ENCODE peak calls at places on chromosomes 12 and 14, in four cellular contexts. X, G, S and A are unnamed samples.

GRCh38 chr12:46260153-46260912 is 8.5 kb downstream of the SLC38A1 start:
- DNase-seq in X (no peak), G (peak; percentile 81), S (no peak), A (no peak)

GRCh38 chr12:121718653-121719239 is 6.2 kb downstream of the TMEM120B start:
- DNase-seq in S (no peak), G (peak; percentile 70), X (no peak), A (no peak)

GRCh38 chr12:122422769-122423257 is 344 bp upstream of the CLIP1 start:
- DNase-seq in G (peak; percentile 80), S (no peak), X (peak; percentile 35), A (no peak)

GRCh38 chr12:54300732-54301427 is at the start of gene NFE2:
- DNase-seq in S (peak; percentile 87), G (peak; percentile 99), X (no peak), A (peak; percentile 88)

GRCh38 chr14:23154876-23155587 is 28.4 kb downstream of the SLC7A8 start:
- DNase-seq in G (peak; percentile 82), S (no peak), X (peak; percentile 86), A (no peak)

GRCh38 chr12:54276368-54276767 is 3.6 kb downstream of the CBX5 start:
- DNase-seq in G (no peak), X (no peak), S (no peak), A (no peak)

GRCh38 chr12:79057540-79057939 is 193.0 kb downstream of the SYT1 start:
- DNase-seq in X (no peak), S (no peak), G (no peak), A (no peak)

GRCh38 chr14:48805315-48805714 is 780.9 kb downstream of the RPS29 start:
- DNase-seq in S (no peak), G (peak; percentile 59), X (no peak), A (no peak)

GRCh38 chr14:67207810-67208209 is 18.6 kb downstream of the GARIN2 start:
- DNase-seq in S (no peak), G (no peak), X (no peak), A (no peak)

GRCh38 chr12:28824849-28825248 is 324.2 kb upstream of the FAR2 start:
- DNase-seq in S (no peak), G (no peak), X (no peak), A (no peak)

GRCh38 chr14:88551094-88551870 is 3.5 kb downstream of the PTPN21 start:
- DNase-seq in X (peak; percentile 82), G (peak; percentile 84), S (peak; percentile 74), A (no peak)

GRCh38 chr12:39990122-39991101 is 115.5 kb downstream of the SLC2A13 start:
- DNase-seq in G (peak; percentile 68), S (peak; percentile 52), X (peak; percentile 33), A (no peak)

GRCh38 chr12:56469007-56469930 is 891 bp downstream of the SPRYD4 start:
- DNase-seq in S (no peak), X (peak; percentile 35), G (peak; percentile 54), A (no peak)

GRCh38 chr14:100587763-100588411 is 670 bp upstream of the BEGAIN start:
- DNase-seq in G (no peak), S (no peak), X (peak; percentile 8), A (no peak)

GRCh38 chr12:67441736-67442346 is 172.7 kb downstream of the CAND1 start:
- DNase-seq in G (peak; percentile 92), X (peak; percentile 87), S (peak; percentile 81), A (no peak)

GRCh38 chr14:22379727-22380126 is 209.3 kb downstream of the DAD1 start:
- DNase-seq in X (no peak), S (no peak), G (no peak), A (no peak)

GRCh38 chr12:79420146-79420618 is 270.6 kb downstream of the PAWR start:
- DNase-seq in G (peak; percentile 72), X (no peak), S (no peak), A (no peak)

GRCh38 chr14:24806061-24806678 is 172.2 kb upstream of the GZMB start:
- DNase-seq in S (peak; percentile 80), G (peak; percentile 81), X (peak; percentile 21), A (no peak)